ENCODE peak calls at places on chromosomes 13 and 19, in six cellular contexts. W is breast epithelium; D is psoas muscle; G is OCI-LY7; T is A549; X is CD4-positive, alpha-beta T cell. L is an unnamed sample. For H3K9me3, the result is how much of the 10 kb centered on the place peaks cover.

GRCh38 chr13:19818223-19818842 is 35.6 kb upstream of the PSPC1 start:
- DNase-seq in W (peak), D (peak), G (peak), T (peak), X (peak), L (peak)

GRCh38 chr13:42233726-42234125 is 38.2 kb upstream of the AKAP11 start:
- DNase-seq in W (no peak), D (no peak), G (no peak), T (no peak), X (no peak), L (no peak)

GRCh38 chr19:45446295-45446694 is 21.5 kb upstream of the FOSB start:
- DNase-seq in W (no peak), D (no peak), G (peak), T (no peak), X (no peak), L (no peak)

GRCh38 chr13:99421758-99422555 is 79.3 kb upstream of the TM9SF2 start:
- DNase-seq in W (peak), D (peak), G (no peak), T (no peak), X (no peak), L (peak)

GRCh38 chr13:109166807-109167206 is 537.4 kb downstream of the MYO16 start:
- DNase-seq in W (no peak), D (no peak), G (no peak), T (no peak), X (no peak), L (no peak)

GRCh38 chr19:50980203-50980602 is 3.5 kb downstream of the KLK7 start:
- DNase-seq in W (no peak), D (no peak), G (no peak), T (no peak), X (no peak), L (no peak)

GRCh38 chr13:99909836-99910619 is 61.5 kb downstream of the ZIC5 start:
- DNase-seq in W (no peak), D (no peak), G (no peak), T (no peak), X (no peak), L (no peak)

GRCh38 chr13:112940236-112940635 is 28.8 kb upstream of the MCF2L start:
- DNase-seq in W (no peak), D (no peak), G (no peak), T (no peak), X (no peak), L (no peak)

GRCh38 chr19:49017666-49018351 is 918 bp upstream of the LHB start:
- DNase-seq in W (no peak), D (peak), G (peak), T (peak), X (peak), L (peak)

GRCh38 chr13:42906257-42906656 is 85.8 kb downstream of the EPSTI1 start:
- DNase-seq in W (no peak), D (no peak), G (no peak), T (no peak), X (no peak), L (no peak)

GRCh38 chr19:39390759-39391592 is at the start of the genes MED29 and PAF1:
- DNase-seq in W (peak), D (peak), G (peak), T (peak), X (peak), L (peak)

GRCh38 chr19:17052439-17052838 is 22.8 kb downstream of the HAUS8 start:
- DNase-seq in W (no peak), D (no peak), G (peak), T (no peak), X (no peak), L (peak)

GRCh38 chr13:30289533-30289932 is 17.8 kb downstream of the KATNAL1 start:
- DNase-seq in W (no peak), D (no peak), G (no peak), T (no peak), X (no peak), L (no peak)
- H3K9me3 ChIP-seq in W (under half), D (under half), G (under half), T (under half), X (under half), L (under half)

GRCh38 chr13:27393101-27393500 is 31.3 kb upstream of the GTF3A start:
- DNase-seq in W (no peak), D (no peak), G (no peak), T (no peak), X (no peak), L (no peak)

GRCh38 chr13:27395007-27395510 is 29.4 kb upstream of the GTF3A start:
- DNase-seq in W (no peak), D (no peak), G (no peak), T (no peak), X (no peak), L (no peak)

GRCh38 chr13:27401210-27401609 is 23.2 kb upstream of the GTF3A start:
- DNase-seq in W (no peak), D (no peak), G (no peak), T (no peak), X (no peak), L (peak)

GRCh38 chr13:27396252-27396846 is 28.1 kb upstream of the GTF3A start:
- DNase-seq in W (no peak), D (no peak), G (no peak), T (no peak), X (no peak), L (no peak)
- TF ChIP-seq CTCF in W (no peak), D (no peak), G (no peak), T (no peak), X (no peak), L (no peak)

DNA sequence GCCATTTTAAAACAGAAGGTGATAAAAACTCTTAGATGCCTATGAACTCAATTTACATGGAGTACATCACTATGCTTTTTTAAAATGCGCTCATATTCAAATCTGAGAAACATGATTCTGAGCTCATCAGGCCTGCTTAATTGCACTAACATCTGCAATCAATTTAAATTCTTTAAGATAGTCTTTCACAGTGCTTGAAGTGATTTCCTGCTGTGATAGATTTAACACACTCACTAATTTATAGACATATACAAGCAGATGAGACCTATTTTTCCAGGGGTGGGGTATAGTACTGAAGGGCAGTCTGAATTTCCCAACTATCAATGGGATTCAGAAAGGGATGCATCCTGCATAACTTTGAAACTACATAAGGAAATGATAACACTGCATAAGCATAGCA is 82.9 kb downstream of the DIAPH3 start:
- DNase-seq in W (no peak), D (no peak), G (no peak), T (no peak), X (no peak), L (no peak)
- H3K27ac ChIP-seq in W (no peak), D (no peak), G (no peak), T (no peak), X (no peak), L (no peak)

GRCh38 chr19:40921005-40921897 is 39.2 kb upstream of the CYP2A7 start:
- DNase-seq in W (peak), D (no peak), G (no peak), T (peak), X (no peak), L (peak)
- H3K9me3 ChIP-seq in W (under half), D (under half), G (under half), T (under half), X (under half), L (under half)

GRCh38 chr13:98345103-98345899 is 168.2 kb upstream of the RNF113B start:
- DNase-seq in W (no peak), D (no peak), G (no peak), T (no peak), X (no peak), L (no peak)
- TF ChIP-seq CTCF in W (no peak), D (no peak), G (no peak), T (no peak), X (no peak), L (no peak)

GRCh38 chr19:2964874-2965273 is 12.5 kb upstream of the TLE6 start:
- DNase-seq in W (no peak), D (no peak), G (no peak), T (no peak), X (no peak), L (no peak)

GRCh38 chr19:2970201-2970838 is 7.0 kb upstream of the TLE6 start:
- DNase-seq in W (no peak), D (no peak), G (no peak), T (no peak), X (no peak), L (no peak)

GRCh38 chr19:2967972-2968371 is 9.4 kb upstream of the TLE6 start:
- DNase-seq in W (no peak), D (no peak), G (no peak), T (no peak), X (no peak), L (no peak)

GRCh38 chr19:2973229-2973628 is 4.1 kb upstream of the TLE6 start:
- DNase-seq in W (no peak), D (peak), G (no peak), T (no peak), X (no peak), L (no peak)

GRCh38 chr19:2969104-2969504 is 8.3 kb upstream of the TLE6 start:
- DNase-seq in W (no peak), D (peak), G (peak), T (no peak), X (no peak), L (no peak)
- H3K27ac ChIP-seq in W (peak), D (peak), G (peak), T (no peak), X (no peak), L (peak)

DNA sequence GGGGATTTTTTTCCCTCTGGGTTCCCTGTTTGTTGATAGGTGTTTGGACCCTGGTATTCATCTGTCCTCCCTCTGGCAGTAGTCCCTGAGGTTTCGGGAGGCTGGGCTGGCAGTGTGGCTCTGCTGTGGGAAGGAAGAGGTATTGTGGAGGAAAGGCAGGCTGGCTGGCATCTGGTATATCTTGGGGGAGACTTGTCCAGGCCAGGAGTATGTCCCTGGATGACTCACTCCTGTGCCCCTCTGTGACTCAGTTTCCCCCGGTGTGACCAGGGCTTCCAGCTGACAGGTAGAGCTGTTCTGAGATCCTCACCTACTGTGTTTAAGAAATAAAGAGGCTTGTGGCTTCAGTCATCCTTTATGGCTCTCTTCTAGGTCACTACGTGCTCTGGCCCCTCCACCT is 14.2 kb upstream of the ZNF492 start:
- DNase-seq in W (no peak), D (no peak), G (no peak), T (no peak), X (no peak), L (no peak)
- H3K9me3 ChIP-seq in W (under half), D (under half), G (under half), T (under half), X (under half), L (half or more)

L was measured in left lung.